ENCODE peak calls at places on chromosomes 7 and 10, in seven cellular contexts. L, F, H, D, T, U and E are unnamed samples.

GRCh38 chr10:67046507-67046906 is 120.7 kb downstream of the LRRTM3 start:
- DNase-seq in L (no peak), F (no peak), H (no peak), D (no peak), T (no peak), U (no peak), E (no peak)

GRCh38 chr10:63430091-63430998 is 35.4 kb downstream of the JMJD1C start:
- DNase-seq in L (no peak), F (no peak), H (no peak), D (no peak), T (no peak), U (no peak), E (no peak)

GRCh38 chr10:58952747-58953466 is 223.5 kb upstream of the PHYHIPL start:
- DNase-seq in L (peak; percentile 59), F (no peak), H (peak; percentile 83), D (peak; percentile 30), T (no peak), U (no peak), E (no peak)

GRCh38 chr7:37923996-37924395 is 3.6 kb downstream of the EPDR1 start:
- DNase-seq in L (no peak), F (no peak), H (no peak), D (no peak), T (no peak), U (no peak), E (no peak)

GRCh38 chr10:72276421-72277339 is 3.0 kb downstream of the DDIT4 start:
- DNase-seq in L (no peak), F (no peak), H (no peak), D (no peak), T (peak; percentile 66), U (no peak), E (no peak)

GRCh38 chr7:96407427-96407826 is 85.5 kb upstream of the SLC25A13 start:
- DNase-seq in L (no peak), F (no peak), H (no peak), D (no peak), T (no peak), U (no peak), E (no peak)

GRCh38 chr7:75892634-75893272 is 13.9 kb downstream of the RHBDD2 start:
- DNase-seq in L (no peak), F (no peak), H (no peak), D (no peak), T (no peak), U (no peak), E (no peak)

GRCh38 chr10:133281084-133281483 is 4.4 kb upstream of the ADAM8 start:
- DNase-seq in L (no peak), F (no peak), H (no peak), D (no peak), T (no peak), U (no peak), E (no peak)

GRCh38 chr7:50321678-50322077 is 17.2 kb downstream of the IKZF1 start:
- DNase-seq in L (no peak), F (peak; percentile 68), H (no peak), D (no peak), T (no peak), U (no peak), E (peak; percentile 54)

GRCh38 chr7:92058040-92058439 is 76.2 kb downstream of the CYP51A1 start:
- DNase-seq in L (no peak), F (no peak), H (no peak), D (peak; percentile 39), T (no peak), U (no peak), E (no peak)

GRCh38 chr7:157587051-157587450 is 250.2 kb downstream of the DNAJB6 start:
- DNase-seq in L (no peak), F (no peak), H (no peak), D (no peak), T (no peak), U (no peak), E (no peak)

GRCh38 chr7:138243430-138243829 is 167.2 kb downstream of the AKR1D1 start:
- DNase-seq in L (no peak), F (no peak), H (no peak), D (no peak), T (no peak), U (no peak), E (no peak)

GRCh38 chr10:62760401-62760800 is 44.1 kb upstream of the ADO start:
- DNase-seq in L (no peak), F (no peak), H (no peak), D (no peak), T (no peak), U (no peak), E (no peak)